ENCODE peak calls at places on chromosomes 1 and 21, in seven cellular contexts. U is trophoblast cell, D is IMR-90, P is neuronal stem cell, S is H1, G is mesendoderm, X is H9. O is an unnamed sample.

GRCh38 chr1:202015677-202015952 is 5.2 kb downstream of the ELF3 start:
- DNase-seq in U (no peak), D (no peak), P (no peak), S (no peak), G (no peak), X (no peak), O (no peak)

GRCh38 chr1:156198831-156199349 is 5.0 kb downstream of the SLC25A44 start:
- DNase-seq in U (no peak), D (no peak), P (no peak), S (no peak), G (no peak), X (no peak), O (no peak)

GRCh38 chr1:48776400-48777218 is at the start of gene BEND5:
- DNase-seq in U (no peak), D (peak; percentile 23), P (peak; percentile 81), S (peak; percentile 81), G (peak; percentile 80), X (peak; percentile 81), O (no peak)

GRCh38 chr1:28099050-28099769 is 10.8 kb upstream of the EYA3 start:
- DNase-seq in U (no peak), D (peak; percentile 26), P (no peak), S (peak; percentile 28), G (no peak), X (no peak), O (peak; percentile 19)

GRCh38 chr1:98692482-98692881 is 31.0 kb downstream of the SNX7 start:
- DNase-seq in U (no peak), D (no peak), P (no peak), S (no peak), G (no peak), X (no peak), O (no peak)

GRCh38 chr21:24895885-24896734 is 711.2 kb downstream of the MRPL39 start:
- DNase-seq in U (no peak), D (peak; percentile 25), P (peak; percentile 29), S (peak; percentile 48), G (peak; percentile 60), X (no peak), O (no peak)

GRCh38 chr1:80218112-80218511 is 1211.6 kb upstream of the ADGRL4 start:
- DNase-seq in U (peak; percentile 4), D (peak; percentile 59), P (peak; percentile 17), S (no peak), G (peak; percentile 75), X (no peak), O (peak; percentile 70)

GRCh38 chr21:39681257-39681656 is 63.7 kb upstream of the IGSF5 start:
- DNase-seq in U (peak; percentile 47), D (no peak), P (no peak), S (no peak), G (no peak), X (no peak), O (peak; percentile 13)

GRCh38 chr1:203534526-203534925 is 40.6 kb downstream of the OPTC start:
- DNase-seq in U (peak; percentile 83), D (peak; percentile 97), P (no peak), S (no peak), G (no peak), X (no peak), O (peak; percentile 96)

GRCh38 chr1:228095938-228096337 is 7.2 kb downstream of the C1orf35 start:
- DNase-seq in U (no peak), D (no peak), P (no peak), S (no peak), G (no peak), X (peak; percentile 20), O (no peak)

GRCh38 chr1:204479387-204480136 is 15.0 kb downstream of the PIK3C2B start:
- DNase-seq in U (peak; percentile 75), D (no peak), P (no peak), S (no peak), G (no peak), X (no peak), O (no peak)

GRCh38 chr1:162385280-162385623 is 3.7 kb downstream of the C1orf226 start:
- DNase-seq in U (no peak), D (no peak), P (no peak), S (no peak), G (no peak), X (no peak), O (no peak)

GRCh38 chr1:162384601-162385279 is 3.2 kb downstream of the C1orf226 start:
- DNase-seq in U (no peak), D (no peak), P (no peak), S (no peak), G (no peak), X (no peak), O (no peak)

GRCh38 chr1:162383516-162383915 is 2.0 kb downstream of the C1orf226 start:
- DNase-seq in U (no peak), D (no peak), P (no peak), S (no peak), G (no peak), X (no peak), O (no peak)

GRCh38 chr1:162383091-162383490 is 1.6 kb downstream of the C1orf226 start:
- DNase-seq in U (no peak), D (no peak), P (no peak), S (no peak), G (no peak), X (no peak), O (no peak)

GRCh38 chr1:162384116-162384515 is 2.6 kb downstream of the C1orf226 start:
- DNase-seq in U (no peak), D (no peak), P (no peak), S (no peak), G (no peak), X (no peak), O (no peak)
- H2BK5ac ChIP-seq in U (no peak overlapping the region), D (no peak overlapping the region), P (no peak overlapping the region), S (no peak overlapping the region), G (no peak overlapping the region), X (no peak overlapping the region), O (no peak overlapping the region)

DNA sequence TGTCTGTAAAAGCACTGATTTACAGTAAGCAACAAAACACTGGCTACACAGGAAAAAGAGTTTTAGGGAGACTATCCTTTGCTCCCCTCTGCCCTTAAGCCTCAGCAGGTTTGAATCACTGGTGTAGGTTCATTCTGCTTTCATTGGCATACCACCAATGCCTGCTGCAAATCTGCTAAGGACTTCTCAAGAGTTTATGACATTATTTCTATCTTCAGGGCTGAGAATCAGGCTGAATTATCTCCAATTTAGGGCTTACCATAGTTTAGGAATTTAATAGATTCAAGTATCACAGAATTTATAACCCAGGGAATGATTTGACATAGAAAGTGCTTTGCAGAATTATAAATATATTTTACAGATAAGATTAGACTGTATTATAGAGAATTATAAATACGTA is 6.7 kb upstream of the ZBTB18 start:
- DNase-seq in U (no peak), D (no peak), P (no peak), S (no peak), G (no peak), X (no peak), O (no peak)
- H2BK120ac ChIP-seq in U (no peak overlapping the region), D (no peak overlapping the region), P (no peak overlapping the region), S (no peak overlapping the region), G (no peak overlapping the region), X (no peak overlapping the region), O (no peak overlapping the region)

DNA sequence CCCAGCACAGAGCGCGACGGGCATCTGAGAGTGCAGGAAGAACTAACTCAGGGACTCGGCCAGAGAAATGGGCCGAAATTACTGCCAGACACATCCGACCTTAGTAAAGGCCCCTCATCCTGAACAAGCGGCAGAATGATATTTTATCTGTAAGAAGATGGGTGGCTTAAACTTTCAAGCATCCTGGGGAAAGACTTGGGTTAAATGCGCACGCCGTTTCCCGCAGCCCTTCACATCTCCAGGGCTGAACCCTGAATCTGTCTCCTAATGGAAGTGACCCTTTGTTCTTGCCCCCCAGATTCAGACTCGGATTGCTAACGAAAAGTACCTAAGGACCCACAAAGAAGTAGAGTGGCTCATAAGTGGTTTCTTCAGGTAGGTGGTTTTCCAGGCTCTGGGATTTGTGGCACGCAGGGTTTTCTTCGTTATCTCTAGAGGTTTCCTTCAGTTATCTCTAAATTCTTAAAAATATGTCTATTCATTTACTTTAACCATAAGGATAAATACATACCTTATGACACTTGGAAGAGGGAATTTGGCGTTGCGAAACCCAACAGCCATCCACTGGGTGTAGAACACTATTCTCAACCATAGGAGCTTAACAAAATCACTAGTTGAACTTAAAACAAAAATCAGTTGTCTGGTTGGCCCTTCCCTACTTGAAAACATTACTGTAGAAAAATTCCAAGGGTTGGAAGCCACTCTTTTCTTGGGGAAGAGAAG is 627 bp downstream of the RIIAD1 start:
- DNase-seq in U (peak; percentile 84), D (peak; percentile 13), P (no peak), S (no peak), G (no peak), X (no peak), O (no peak)
- H2BK5ac ChIP-seq in U (no peak overlapping the region), D (no peak overlapping the region), P (no peak overlapping the region), S (no peak overlapping the region), G (no peak overlapping the region), X (no peak overlapping the region), O (no peak overlapping the region)

GRCh38 chr1:119326251-119326650 is 42.3 kb upstream of the HAO2 start:
- DNase-seq in U (no peak), D (no peak), P (no peak), S (no peak), G (no peak), X (peak; percentile 71), O (no peak)
- H2BK120ac ChIP-seq in U (no peak overlapping the region), D (no peak overlapping the region), P (no peak overlapping the region), S (peak overlapping the region; percentile 6), G (no peak overlapping the region), X (no peak overlapping the region), O (no peak overlapping the region)

GRCh38 chr1:59078866-59079265 is 218.0 kb upstream of the FGGY start:
- DNase-seq in U (no peak), D (no peak), P (no peak), S (no peak), G (no peak), X (no peak), O (no peak)
- H2BK5ac ChIP-seq in U (no peak overlapping the region), D (no peak overlapping the region), P (no peak overlapping the region), S (peak overlapping the region; percentile 98), G (no peak overlapping the region), X (no peak overlapping the region), O (no peak overlapping the region)

GRCh38 chr1:214379254-214379970 is 98.5 kb downstream of the SMYD2 start:
- DNase-seq in U (no peak), D (no peak), P (no peak), S (no peak), G (peak; percentile 97), X (no peak), O (no peak)
- H2BK120ac ChIP-seq in U (peak overlapping the region; percentile 7), D (peak overlapping the region; percentile 39), P (no peak overlapping the region), S (no peak overlapping the region), G (no peak overlapping the region), X (no peak overlapping the region), O (no peak overlapping the region)

GRCh38 chr1:100552922-100553321 is 15.0 kb downstream of the GPR88 start:
- DNase-seq in U (no peak), D (no peak), P (no peak), S (no peak), G (no peak), X (no peak), O (no peak)

GRCh38 chr1:100557606-100557953 is 19.6 kb downstream of the GPR88 start:
- DNase-seq in U (no peak), D (no peak), P (no peak), S (no peak), G (no peak), X (no peak), O (no peak)

GRCh38 chr1:100552031-100552430 is 14.1 kb downstream of the GPR88 start:
- DNase-seq in U (no peak), D (no peak), P (no peak), S (no peak), G (no peak), X (no peak), O (no peak)

GRCh38 chr1:100556925-100557605 is 19.1 kb downstream of the GPR88 start:
- DNase-seq in U (no peak), D (no peak), P (no peak), S (no peak), G (no peak), X (no peak), O (peak; percentile 5)

GRCh38 chr1:100556181-100556580 is 18.2 kb downstream of the GPR88 start:
- DNase-seq in U (no peak), D (no peak), P (no peak), S (no peak), G (no peak), X (no peak), O (no peak)
- H2BK5ac ChIP-seq in U (no peak overlapping the region), D (no peak overlapping the region), P (no peak overlapping the region), S (no peak overlapping the region), G (no peak overlapping the region), X (no peak overlapping the region), O (no peak overlapping the region)

O was measured in mesenchymal stem cell.